ENCODE peak calls at places on chromosomes 12 and 14, in eight cellular contexts. X is substantia nigra; C is glomerular endothelial cell; F is neural crest cell; M is NCI-H2107; N is HFFc6; W is astrocyte of the cerebellum; B is stimulated activated CD4-positive, alpha-beta T cell treated with anti-CD3 and anti-CD28 coated beads, Interleukin-4, amount 100 ng/mL, for 48 hours. R is an unnamed sample.

GRCh38 chr12:24803406-24804245 is 145.3 kb downstream of the BCAT1 start:
- DNase-seq in M (no peak), X (no peak), N (no peak), C (no peak), F (no peak), W (no peak), B (no peak), R (no peak)

GRCh38 chr14:68463705-68464104 is 329.2 kb downstream of the ZFP36L1 start:
- DNase-seq in W (no peak), C (no peak), X (no peak), M (no peak), B (no peak), N (no peak), F (no peak), R (no peak)

GRCh38 chr12:54572881-54573280 is 15.6 kb downstream of the PPP1R1A start:
- DNase-seq in F (no peak), X (no peak), M (no peak), N (no peak), W (no peak), C (no peak), B (no peak), R (no peak)

GRCh38 chr14:73722581-73722980 is 8.4 kb upstream of the PNMA1 start:
- DNase-seq in F (no peak), B (no peak), W (peak), M (no peak), X (no peak), N (no peak), C (no peak), R (no peak)

GRCh38 chr12:119072463-119072862 is 91.1 kb downstream of the SRRM4 start:
- DNase-seq in M (no peak), C (no peak), F (no peak), X (no peak), W (no peak), B (no peak), N (no peak), R (no peak)

GRCh38 chr12:106978035-106978800 is 8.7 kb downstream of the MTERF2 start:
- DNase-seq in M (peak), N (no peak), B (no peak), W (no peak), F (no peak), C (no peak), X (peak), R (no peak)

GRCh38 chr14:39266589-39266870 is 32.8 kb downstream of the MIA2 start:
- DNase-seq in N (peak), F (no peak), X (peak), M (no peak), C (no peak), W (no peak), B (no peak), R (peak)

GRCh38 chr14:102610968-102611811 is 18.7 kb downstream of the RCOR1 start:
- DNase-seq in M (no peak), B (no peak), X (no peak), W (no peak), C (no peak), F (no peak), N (no peak), R (no peak)

GRCh38 chr12:105928436-105928835 is 210.3 kb downstream of the NUAK1 start:
- DNase-seq in C (no peak), W (no peak), M (no peak), X (no peak), N (no peak), B (no peak), F (no peak), R (no peak)

GRCh38 chr12:7122876-7123769 is 5.6 kb downstream of the RBP5 start:
- DNase-seq in F (no peak), C (no peak), N (no peak), M (no peak), W (no peak), X (no peak), B (no peak), R (no peak)

GRCh38 chr12:62957233-62957953 is 22.4 kb upstream of the PPM1H start:
- DNase-seq in F (no peak), M (no peak), C (no peak), W (no peak), X (no peak), N (no peak), B (no peak), R (no peak)

GRCh38 chr12:93536766-93537515 is 35.5 kb upstream of the SOCS2 start:
- DNase-seq in B (no peak), X (no peak), M (no peak), W (no peak), C (no peak), F (no peak), N (peak), R (no peak)

GRCh38 chr12:28237423-28237822 is 47.2 kb downstream of the CCDC91 start:
- DNase-seq in F (no peak), B (no peak), X (no peak), M (no peak), C (no peak), N (no peak), W (no peak), R (no peak)

GRCh38 chr14:99120147-99121026 is 151.6 kb downstream of the BCL11B start:
- DNase-seq in F (no peak), B (no peak), N (no peak), X (no peak), W (no peak), M (no peak), C (no peak), R (no peak)

GRCh38 chr14:91796622-91797347 is 64.9 kb upstream of the CATSPERB start:
- DNase-seq in N (peak), W (peak), B (no peak), F (no peak), X (no peak), C (no peak), M (no peak), R (no peak)

GRCh38 chr12:26010293-26010821 is 51.9 kb downstream of the RASSF8 start:
- DNase-seq in B (no peak), X (no peak), F (no peak), M (no peak), W (no peak), N (no peak), C (no peak), R (no peak)

GRCh38 chr12:92640686-92641085 is 62.1 kb upstream of the PLEKHG7 start:
- DNase-seq in X (no peak), B (no peak), N (no peak), M (no peak), W (no peak), C (no peak), F (no peak), R (no peak)

GRCh38 chr14:63344336-63344735 is 25.6 kb upstream of the GPHB5 start:
- DNase-seq in C (no peak), N (no peak), B (no peak), W (no peak), M (no peak), X (no peak), F (no peak), R (no peak)

GRCh38 chr14:63508033-63508432 is 35.1 kb downstream of the PPP2R5E start:
- DNase-seq in B (no peak), M (no peak), N (no peak), X (no peak), W (no peak), C (no peak), F (no peak), R (no peak)

GRCh38 chr14:56294125-56294524 is 175.9 kb downstream of the PELI2 start:
- DNase-seq in M (no peak), C (no peak), W (no peak), N (no peak), X (no peak), B (no peak), F (no peak), R (no peak)

GRCh38 chr12:32917094-32917611 is 20.6 kb upstream of the PKP2 start:
- DNase-seq in X (no peak), W (peak), M (no peak), C (no peak), N (no peak), F (no peak), B (no peak), R (no peak)

R was measured in progenitor cell of endocrine pancreas.